ENCODE peak calls at places on chromosome 2, in five cellular contexts. P is ovary, C is WTC11, X is hepatocyte, V is fibroblast of lung. R is an unnamed sample.

GRCh38 chr2:235030126-235030525 is 78.3 kb downstream of the SH3BP4 start:
- DNase-seq in V (no peak), C (no peak), X (no peak), P (no peak), R (no peak)

GRCh38 chr2:184261331-184261730 is 337.0 kb upstream of the ZNF804A start:
- DNase-seq in V (no peak), P (no peak), C (no peak), X (no peak), R (no peak)

GRCh38 chr2:231029563-231029962 is 7.8 kb upstream of the C2orf72 start:
- DNase-seq in C (no peak), V (no peak), P (no peak), X (no peak), R (no peak)

GRCh38 chr2:88563134-88563533 is 64.1 kb downstream of the EIF2AK3 start:
- DNase-seq in V (peak; percentile 92), C (no peak), X (no peak), P (no peak), R (no peak)

GRCh38 chr2:1648241-1649102 is 95.8 kb downstream of the PXDN start:
- DNase-seq in X (no peak), P (peak; percentile 16), V (no peak), C (no peak), R (no peak)

GRCh38 chr2:109208071-109208950 is 79.3 kb downstream of the SH3RF3 start:
- DNase-seq in V (peak; percentile 37), X (no peak), C (peak; percentile 25), P (no peak), R (no peak)

GRCh38 chr2:43605079-43605655 is 9.3 kb upstream of the THADA start:
- DNase-seq in X (peak; percentile 76), C (peak; percentile 41), P (no peak), V (peak; percentile 77), R (no peak)

GRCh38 chr2:240142859-240143258 is 2.4 kb upstream of the OTOS start:
- DNase-seq in P (no peak), C (no peak), X (no peak), V (no peak), R (no peak)

GRCh38 chr2:54888146-54888545 is 162.1 kb downstream of the RTN4 start:
- DNase-seq in V (no peak), P (no peak), C (no peak), X (no peak), R (no peak)

GRCh38 chr2:201383156-201383555 is 26.0 kb upstream of the FLACC1 start:
- DNase-seq in X (no peak), P (no peak), C (no peak), V (no peak), R (no peak)

GRCh38 chr2:211367252-211367651 is 810.9 kb downstream of the CPS1 start:
- DNase-seq in X (peak; percentile 6), V (no peak), C (no peak), P (no peak), R (no peak)

GRCh38 chr2:33719067-33719466 is 120.0 kb upstream of the FAM98A start:
- DNase-seq in V (no peak), X (no peak), P (no peak), C (no peak), R (no peak)

GRCh38 chr2:189159717-189160116 is 19.8 kb downstream of the COL5A2 start:
- DNase-seq in V (no peak), P (no peak), C (no peak), X (no peak), R (no peak)

GRCh38 chr2:6896930-6897759 is 19.6 kb downstream of the RSAD2 start:
- DNase-seq in X (peak; percentile 53), P (no peak), C (no peak), V (peak; percentile 57), R (no peak)

DNA sequence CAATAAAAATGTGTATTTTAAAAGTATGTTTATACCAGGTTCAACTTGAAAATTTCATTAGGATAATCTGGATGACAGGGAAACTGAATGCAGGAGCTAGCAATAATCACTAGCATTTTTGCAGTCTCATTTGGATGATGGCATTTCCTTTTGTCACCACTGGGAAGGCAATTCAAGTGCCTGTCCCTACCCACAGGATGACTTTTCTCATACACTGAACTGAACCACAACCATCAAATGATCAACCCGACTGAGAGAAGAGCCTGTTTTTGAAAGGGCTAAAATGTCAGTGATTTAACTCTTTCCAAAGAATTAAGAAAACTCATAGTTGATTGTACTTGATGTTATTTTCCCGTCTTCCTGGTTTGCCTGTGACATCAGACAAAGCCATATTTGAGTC is 115.0 kb downstream of the FAM124B start:
- DNase-seq in P (no peak), C (no peak), V (no peak), X (no peak), R (no peak)
- TF ChIP-seq CTCF in P (no peak), C (no peak), V (no peak), X (no peak), R (no peak)

DNA sequence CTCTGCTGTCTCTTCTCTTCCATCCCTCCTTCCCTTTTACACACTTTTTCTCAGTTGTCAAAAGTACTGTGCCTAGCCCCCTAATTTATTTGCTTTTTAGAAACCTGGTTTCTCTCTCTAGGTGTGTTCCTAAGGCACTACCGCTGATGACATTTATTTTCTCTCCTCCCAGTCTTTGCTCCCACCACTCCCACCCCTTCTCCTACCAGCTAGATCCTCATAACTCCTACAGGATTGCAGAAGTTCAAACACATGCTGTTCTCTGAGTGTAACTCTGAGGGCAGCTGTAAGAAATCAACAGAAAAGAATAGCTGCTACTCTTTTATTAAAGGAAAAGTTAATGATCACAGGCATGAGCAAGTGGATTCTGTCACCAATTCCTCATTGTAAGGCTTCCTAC is 22.3 kb upstream of the LRRTM1 start:
- DNase-seq in V (no peak), X (no peak), P (no peak), C (no peak), R (no peak)
- TF ChIP-seq CTCF in V (no peak), X (no peak), P (no peak), C (no peak), R (no peak)

GRCh38 chr2:218292700-218293014 is 354 bp upstream of the TMBIM1 start:
- DNase-seq in X (no peak), C (no peak), P (no peak), V (no peak), R (no peak)
- TF ChIP-seq CTCF in X (no peak), C (peak; percentile 9), P (peak; percentile 6), V (no peak), R (peak; percentile 34)

GRCh38 chr2:48886919-48887318 is 131.4 kb upstream of the LHCGR start:
- DNase-seq in X (no peak), P (no peak), V (no peak), C (no peak), R (no peak)

GRCh38 chr2:48890732-48891131 is 135.2 kb upstream of the LHCGR start:
- DNase-seq in C (no peak), P (no peak), V (no peak), X (no peak), R (no peak)

GRCh38 chr2:48883661-48884060 is 128.1 kb upstream of the LHCGR start:
- DNase-seq in V (no peak), X (no peak), P (no peak), C (no peak), R (no peak)

DNA sequence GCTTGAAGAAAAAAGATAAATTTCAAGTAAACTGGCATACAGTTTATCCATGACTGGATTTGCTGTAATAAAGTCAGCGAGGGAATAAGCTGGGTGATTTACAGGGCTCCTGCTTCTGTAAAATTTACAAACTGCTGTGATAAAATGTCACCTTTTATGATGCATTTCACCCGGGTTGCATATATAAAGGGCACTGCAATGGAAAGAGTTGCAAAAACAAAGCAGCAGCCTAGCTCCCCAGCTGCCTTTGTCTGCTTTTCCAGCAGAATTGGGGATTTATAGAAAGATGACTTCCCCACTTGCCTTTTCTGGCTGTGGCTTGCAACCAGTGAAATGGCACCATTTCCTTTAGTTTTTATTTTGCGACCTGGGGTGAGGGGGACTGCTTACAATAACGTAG is 132.6 kb upstream of the LHCGR start:
- DNase-seq in X (no peak), V (no peak), C (no peak), P (no peak), R (no peak)
- TF ChIP-seq CTCF in X (no peak), V (no peak), C (no peak), P (no peak), R (no peak)

GRCh38 chr2:8475349-8476045 is 206.4 kb upstream of the ID2 start:
- DNase-seq in X (peak; percentile 87), P (no peak), C (no peak), V (no peak), R (no peak)
- TF ChIP-seq CTCF in X (no peak), P (no peak), C (no peak), V (no peak), R (no peak)

GRCh38 chr2:237508361-237508760 is 21.3 kb downstream of the MLPH start:
- DNase-seq in X (no peak), P (no peak), C (no peak), V (no peak), R (no peak)
- TF ChIP-seq CTCF in X (no peak), P (no peak), C (no peak), V (no peak), R (no peak)

DNA sequence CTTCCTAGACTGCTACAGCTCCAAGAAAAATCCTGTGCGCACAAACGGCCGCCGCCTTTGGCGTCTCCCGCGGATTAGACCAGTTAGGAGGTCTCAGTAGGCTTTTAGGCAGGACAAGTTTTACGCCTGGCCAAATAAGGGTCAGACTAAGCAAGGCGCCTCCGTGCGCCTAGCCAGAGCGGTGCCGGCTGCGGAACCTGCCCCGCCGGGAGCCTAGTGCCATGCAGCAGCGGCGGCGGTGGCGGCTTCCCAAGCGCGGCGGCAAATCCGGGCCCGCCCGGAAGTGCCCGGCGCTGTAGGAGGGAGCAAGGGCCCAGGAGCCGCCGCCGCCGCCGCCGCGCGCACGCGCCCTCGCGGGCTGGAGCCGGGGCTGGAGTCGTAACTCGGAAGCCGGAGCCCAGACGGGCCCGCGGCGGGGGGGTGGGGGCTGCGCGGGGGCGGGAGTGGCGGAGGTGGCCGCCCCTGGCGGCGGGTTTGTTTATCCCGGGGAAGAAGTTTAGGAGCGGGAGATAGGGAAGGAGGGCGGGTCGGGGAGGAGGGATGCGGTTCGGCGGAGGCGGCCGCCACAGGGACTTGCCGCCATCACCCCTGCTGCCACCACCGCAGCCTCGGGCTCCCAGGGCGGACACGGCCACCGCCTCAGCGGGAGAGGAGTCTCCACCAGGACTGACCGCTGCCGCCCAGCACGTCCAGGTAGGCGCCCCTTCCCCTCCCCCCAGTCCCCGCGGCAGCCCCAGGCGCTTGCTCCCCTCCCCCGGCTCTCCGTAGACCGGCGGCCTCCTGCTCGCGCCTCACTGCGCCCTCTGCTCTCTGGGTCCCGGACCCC is at the start of gene SPOPL:
- DNase-seq in C (peak; percentile 92), X (peak; percentile 95), V (peak; percentile 80), P (peak; percentile 91), R (peak; percentile 95)
- TF ChIP-seq CTCF in C (no peak), X (peak; percentile 4), V (no peak), P (peak; percentile 23), R (peak; percentile 52)